ENCODE peak calls at places on chromosome 1, in four cellular contexts. One of them, this sample, is unnamed.
A peak's percentile ranks its signal among the peaks of the same experiment; 100 is the strongest.

GRCh38 chr1:228445867-228446584 is 29.4 kb upstream of the TRIM17 start:
- DNase-seq in SK-N-SH: no peak
- DNase-seq in HepG2: no peak
- DNase-seq in K562: no peak
- DNase-seq in this sample: no peak

GRCh38 chr1:203148127-203148526 is 20.6 kb downstream of the ADORA1 start:
- DNase-seq in K562: peak; percentile 61
- DNase-seq in HepG2: peak; percentile 20
- DNase-seq in SK-N-SH: no peak
- DNase-seq in this sample: no peak

GRCh38 chr1:67615886-67616285 is 69.1 kb upstream of the GADD45A start:
- DNase-seq in HepG2: no peak
- DNase-seq in SK-N-SH: no peak
- DNase-seq in K562: no peak
- DNase-seq in this sample: no peak

GRCh38 chr1:11980676-11980972 is 380 bp downstream of the MFN2 start:
- DNase-seq in K562: no peak
- DNase-seq in HepG2: no peak
- DNase-seq in SK-N-SH: no peak
- DNase-seq in this sample: no peak

GRCh38 chr1:212873518-212873917 is 15.4 kb downstream of the FLVCR1 start:
- DNase-seq in SK-N-SH: no peak
- DNase-seq in HepG2: no peak
- DNase-seq in K562: no peak
- DNase-seq in this sample: peak; percentile 77

GRCh38 chr1:195188821-195189220 is 1419.4 kb downstream of the KCNT2 start:
- DNase-seq in SK-N-SH: no peak
- DNase-seq in K562: no peak
- DNase-seq in HepG2: no peak
- DNase-seq in this sample: no peak

GRCh38 chr1:44596511-44596910 is 77.8 kb downstream of the TMEM53 start:
- DNase-seq in K562: no peak
- DNase-seq in SK-N-SH: no peak
- DNase-seq in HepG2: no peak
- DNase-seq in this sample: no peak

GRCh38 chr1:167412072-167412471 is 106.3 kb downstream of the CD247 start:
- DNase-seq in SK-N-SH: no peak
- DNase-seq in HepG2: no peak
- DNase-seq in K562: no peak
- DNase-seq in this sample: no peak

GRCh38 chr1:248852548-248852947 is 6.3 kb downstream of the ZNF692 start:
- DNase-seq in SK-N-SH: no peak
- DNase-seq in HepG2: no peak
- DNase-seq in K562: no peak
- DNase-seq in this sample: no peak

GRCh38 chr1:201511925-201512539 is 5.1 kb upstream of the CSRP1 start:
- DNase-seq in SK-N-SH: peak; percentile 44
- DNase-seq in HepG2: peak; percentile 22
- DNase-seq in K562: no peak
- DNase-seq in this sample: peak; percentile 35

GRCh38 chr1:198359024-198359653 is 181.3 kb downstream of the ATP6V1G3 start:
- DNase-seq in HepG2: peak; percentile 2
- DNase-seq in K562: no peak
- DNase-seq in SK-N-SH: no peak
- DNase-seq in this sample: no peak

GRCh38 chr1:198357937-198358336 is 182.5 kb downstream of the ATP6V1G3 start:
- DNase-seq in SK-N-SH: no peak
- DNase-seq in K562: no peak
- DNase-seq in HepG2: no peak
- DNase-seq in this sample: no peak

GRCh38 chr1:198363752-198364151 is 176.7 kb downstream of the ATP6V1G3 start:
- DNase-seq in K562: no peak
- DNase-seq in SK-N-SH: no peak
- DNase-seq in HepG2: no peak
- DNase-seq in this sample: no peak

GRCh38 chr1:198364471-198364870 is 176.0 kb downstream of the ATP6V1G3 start:
- DNase-seq in HepG2: no peak
- DNase-seq in K562: no peak
- DNase-seq in SK-N-SH: no peak
- DNase-seq in this sample: no peak

DNA sequence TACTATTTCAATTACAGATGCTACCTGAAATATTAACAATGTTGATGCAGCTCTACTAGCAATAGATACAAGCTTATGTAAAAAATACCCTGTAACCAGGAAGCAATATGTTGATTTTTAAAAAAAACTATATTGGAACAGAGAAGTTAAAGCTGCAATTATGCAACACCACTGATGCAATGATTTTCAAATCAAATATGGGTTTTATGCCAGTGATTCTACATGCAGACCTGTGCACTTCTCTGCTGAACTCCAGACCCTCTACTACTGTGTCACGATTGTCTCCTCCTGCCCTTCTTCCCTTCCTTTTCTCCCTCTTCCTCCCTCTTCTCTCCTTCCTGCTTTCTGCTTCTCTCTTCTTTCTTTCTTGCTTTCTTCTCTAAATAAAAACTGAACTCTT is 179.1 kb downstream of the ATP6V1G3 start:
- DNase-seq in HepG2: no peak
- DNase-seq in SK-N-SH: no peak
- DNase-seq in K562: no peak
- DNase-seq in this sample: no peak
- H2AFZ ChIP-seq in HepG2: no peak overlapping the region
- H2AFZ ChIP-seq in SK-N-SH: no peak overlapping the region
- H2AFZ ChIP-seq in K562: no peak overlapping the region
- H2AFZ ChIP-seq in this sample: no peak overlapping the region

GRCh38 chr1:164565356-164565755 is 6.4 kb downstream of the PBX1 start:
- DNase-seq in K562: no peak
- DNase-seq in SK-N-SH: no peak
- DNase-seq in HepG2: no peak
- DNase-seq in this sample: no peak
- H3K27ac ChIP-seq in K562: no peak overlapping the region
- H3K27ac ChIP-seq in SK-N-SH: no peak overlapping the region
- H3K27ac ChIP-seq in HepG2: no peak overlapping the region
- H3K27ac ChIP-seq in this sample: no peak overlapping the region

GRCh38 chr1:226862900-226863299 is 7.5 kb upstream of the PSEN2 start:
- DNase-seq in SK-N-SH: no peak
- DNase-seq in K562: no peak
- DNase-seq in HepG2: no peak
- DNase-seq in this sample: no peak
- TF ChIP-seq FOXM1 in SK-N-SH: no peak
- TF ChIP-seq FOXM1 in K562: no peak
- TF ChIP-seq FOXM1 in HepG2: no peak
- TF ChIP-seq FOXM1 in this sample: no peak

GRCh38 chr1:29197590-29197924 is 15.9 kb upstream of the SRSF4 start:
- DNase-seq in HepG2: peak; percentile 60
- DNase-seq in SK-N-SH: peak; percentile 61
- DNase-seq in K562: peak; percentile 48
- DNase-seq in this sample: no peak
- H2AFZ ChIP-seq in HepG2: no peak overlapping the region
- H2AFZ ChIP-seq in SK-N-SH: no peak overlapping the region
- H2AFZ ChIP-seq in K562: no peak overlapping the region
- H2AFZ ChIP-seq in this sample: no peak overlapping the region

DNA sequence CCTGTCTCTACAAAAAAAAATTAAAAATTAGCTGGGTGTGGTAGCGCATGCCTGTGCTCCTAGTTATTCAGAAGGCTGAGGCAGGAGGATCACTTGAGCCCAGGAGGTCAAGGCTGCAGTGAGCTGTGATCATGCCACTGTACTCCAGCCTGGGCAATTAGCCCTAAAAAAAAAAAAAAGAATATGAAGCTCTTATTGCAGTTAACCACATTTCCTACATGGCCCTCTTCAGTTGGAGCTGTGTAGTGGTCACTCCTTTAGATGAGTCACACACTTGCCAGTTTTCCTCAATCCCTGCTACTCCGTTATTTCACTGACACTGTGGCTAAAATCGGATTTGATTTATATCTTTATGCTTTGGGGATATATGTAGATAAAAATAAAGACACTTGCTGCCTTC is 11.8 kb downstream of the NFYC start:
- DNase-seq in K562: no peak
- DNase-seq in HepG2: no peak
- DNase-seq in SK-N-SH: no peak
- DNase-seq in this sample: no peak
- H3K27ac ChIP-seq in K562: no peak overlapping the region
- H3K27ac ChIP-seq in HepG2: peak overlapping the region; percentile 8
- H3K27ac ChIP-seq in SK-N-SH: peak overlapping the region; percentile 53
- H3K27ac ChIP-seq in this sample: peak overlapping the region; percentile 71

DNA sequence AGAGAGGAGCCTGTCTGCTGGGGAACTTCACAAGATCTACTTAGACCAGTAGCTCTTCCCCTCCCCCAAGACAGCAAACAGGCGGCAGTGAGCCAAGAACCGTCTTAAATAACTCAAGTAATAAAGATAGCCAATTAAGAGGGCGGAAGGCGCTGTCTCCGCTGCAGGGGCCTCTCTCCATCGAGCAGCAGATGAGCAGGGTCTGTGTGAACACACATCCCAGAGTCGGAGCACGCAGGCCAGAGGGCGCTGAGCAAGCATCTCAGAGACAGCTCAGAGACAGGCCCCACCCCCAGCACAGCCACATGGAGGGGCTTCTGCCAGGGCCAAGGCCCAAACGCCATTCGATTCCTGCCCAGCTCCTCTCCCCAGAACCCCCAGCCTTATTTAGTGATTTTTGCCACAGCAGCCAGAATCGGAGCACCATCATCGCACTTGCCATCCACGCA is 11.1 kb downstream of the IFFO2 start:
- DNase-seq in SK-N-SH: no peak
- DNase-seq in K562: no peak
- DNase-seq in HepG2: no peak
- DNase-seq in this sample: no peak
- TF ChIP-seq FOXM1 in SK-N-SH: no peak
- TF ChIP-seq FOXM1 in K562: no peak
- TF ChIP-seq FOXM1 in HepG2: no peak
- TF ChIP-seq FOXM1 in this sample: no peak

GRCh38 chr1:108862698-108863477 is 6.0 kb upstream of the AKNAD1 start:
- DNase-seq in HepG2: no peak
- DNase-seq in K562: no peak
- DNase-seq in SK-N-SH: no peak
- DNase-seq in this sample: no peak
- H2AFZ ChIP-seq in HepG2: no peak overlapping the region
- H2AFZ ChIP-seq in K562: peak overlapping the region; percentile 74
- H2AFZ ChIP-seq in SK-N-SH: no peak overlapping the region
- H2AFZ ChIP-seq in this sample: peak overlapping the region; percentile 77

DNA sequence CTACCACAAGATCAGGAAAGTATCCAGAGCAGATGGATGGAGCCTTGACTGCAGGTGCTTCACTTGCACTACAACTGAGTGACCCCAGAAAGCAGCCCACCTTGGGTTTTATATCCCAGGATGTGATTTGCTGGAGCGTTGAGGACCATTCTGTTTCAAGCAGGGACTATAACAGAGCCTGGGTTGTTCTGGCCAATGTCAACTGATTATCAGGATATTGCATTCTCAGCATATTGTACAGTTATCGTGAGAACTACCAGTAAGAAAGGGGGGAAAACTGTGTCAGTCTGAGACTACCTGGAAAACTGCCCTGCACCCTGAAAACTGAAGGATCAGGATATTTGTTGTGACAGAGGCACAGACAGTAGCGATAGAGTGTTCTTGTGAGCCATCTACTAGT is 8.0 kb downstream of the ZNF669 start:
- DNase-seq in K562: no peak
- DNase-seq in SK-N-SH: no peak
- DNase-seq in HepG2: no peak
- DNase-seq in this sample: no peak
- H3K27ac ChIP-seq in K562: no peak overlapping the region
- H3K27ac ChIP-seq in SK-N-SH: no peak overlapping the region
- H3K27ac ChIP-seq in HepG2: no peak overlapping the region
- H3K27ac ChIP-seq in this sample: no peak overlapping the region

GRCh38 chr1:19203440-19203839 is 6.6 kb downstream of the UBR4 start:
- DNase-seq in HepG2: no peak
- DNase-seq in SK-N-SH: no peak
- DNase-seq in K562: no peak
- DNase-seq in this sample: no peak
- TF ChIP-seq FOXM1 in HepG2: no peak
- TF ChIP-seq FOXM1 in SK-N-SH: no peak
- TF ChIP-seq FOXM1 in K562: no peak
- TF ChIP-seq FOXM1 in this sample: no peak

GRCh38 chr1:170985406-170985805 is 50.1 kb downstream of the MROH9 start:
- DNase-seq in SK-N-SH: no peak
- DNase-seq in HepG2: no peak
- DNase-seq in K562: no peak
- DNase-seq in this sample: no peak

GRCh38 chr1:170986901-170987300 is 51.6 kb downstream of the MROH9 start:
- DNase-seq in SK-N-SH: no peak
- DNase-seq in HepG2: no peak
- DNase-seq in K562: no peak
- DNase-seq in this sample: no peak

GRCh38 chr1:170987397-170987796 is 52.1 kb downstream of the MROH9 start:
- DNase-seq in SK-N-SH: no peak
- DNase-seq in HepG2: no peak
- DNase-seq in K562: no peak
- DNase-seq in this sample: no peak
- H2AFZ ChIP-seq in SK-N-SH: no peak overlapping the region
- H2AFZ ChIP-seq in HepG2: no peak overlapping the region
- H2AFZ ChIP-seq in K562: no peak overlapping the region
- H2AFZ ChIP-seq in this sample: no peak overlapping the region

This sample was measured in GM12878.